ENCODE peak calls at places on chromosomes 13 and 19, in eight cellular contexts. X is breast epithelium; G is psoas muscle; L is mucosa of descending colon; U is CD4-positive, alpha-beta T cell; O is uterus; Y is HFFc6; R is activated B cell treated with CpG ODN at 0.5 μM for 24 hours. Z is an unnamed sample.

GRCh38 chr13:69199664-69200063 is 908.0 kb upstream of the ATXN8OS start:
- DNase-seq in X (no peak), G (no peak), L (no peak), U (no peak), O (no peak), Y (no peak), R (no peak), Z (no peak)

GRCh38 chr13:26498524-26499208 is 58.8 kb upstream of the WASF3 start:
- DNase-seq in X (no peak), G (no peak), L (no peak), U (no peak), O (no peak), Y (peak), R (no peak), Z (no peak)

GRCh38 chr13:25372275-25373081 is 704 bp downstream of the ATP8A2 start:
- DNase-seq in X (no peak), G (no peak), L (no peak), U (no peak), O (no peak), Y (no peak), R (no peak), Z (no peak)

GRCh38 chr13:21638319-21639282 is 32.3 kb upstream of the FGF9 start:
- DNase-seq in X (no peak), G (no peak), L (no peak), U (peak), O (peak), Y (peak), R (no peak), Z (no peak)

GRCh38 chr13:45626731-45627374 is 11.3 kb upstream of the ERICH6B start:
- DNase-seq in X (no peak), G (no peak), L (no peak), U (no peak), O (no peak), Y (no peak), R (no peak), Z (no peak)

GRCh38 chr13:73991384-73991783 is 142.8 kb downstream of the KLF12 start:
- DNase-seq in X (no peak), G (no peak), L (no peak), U (no peak), O (no peak), Y (no peak), R (no peak), Z (no peak)

GRCh38 chr13:100646030-100646673 is 28.4 kb downstream of the TMTC4 start:
- DNase-seq in X (no peak), G (no peak), L (no peak), U (no peak), O (no peak), Y (no peak), R (no peak), Z (no peak)

GRCh38 chr19:35497406-35497805 is 7.1 kb upstream of the KRTDAP start:
- DNase-seq in X (no peak), G (no peak), L (no peak), U (no peak), O (no peak), Y (no peak), R (no peak), Z (no peak)

GRCh38 chr13:114225610-114226009 is 9.1 kb upstream of the CDC16 start:
- DNase-seq in X (no peak), G (no peak), L (no peak), U (no peak), O (no peak), Y (no peak), R (no peak), Z (no peak)

GRCh38 chr19:5718032-5718578 is 1.8 kb downstream of the LONP1 start:
- DNase-seq in X (no peak), G (no peak), L (no peak), U (no peak), O (no peak), Y (peak), R (no peak), Z (no peak)

GRCh38 chr13:71867101-71867814 is at the start of gene DACH1:
- DNase-seq in X (no peak), G (peak), L (peak), U (no peak), O (peak), Y (peak), R (no peak), Z (no peak)

GRCh38 chr19:50777830-50778303 is 7.6 kb downstream of the GPR32 start:
- DNase-seq in X (no peak), G (no peak), L (no peak), U (no peak), O (no peak), Y (no peak), R (no peak), Z (no peak)

DNA sequence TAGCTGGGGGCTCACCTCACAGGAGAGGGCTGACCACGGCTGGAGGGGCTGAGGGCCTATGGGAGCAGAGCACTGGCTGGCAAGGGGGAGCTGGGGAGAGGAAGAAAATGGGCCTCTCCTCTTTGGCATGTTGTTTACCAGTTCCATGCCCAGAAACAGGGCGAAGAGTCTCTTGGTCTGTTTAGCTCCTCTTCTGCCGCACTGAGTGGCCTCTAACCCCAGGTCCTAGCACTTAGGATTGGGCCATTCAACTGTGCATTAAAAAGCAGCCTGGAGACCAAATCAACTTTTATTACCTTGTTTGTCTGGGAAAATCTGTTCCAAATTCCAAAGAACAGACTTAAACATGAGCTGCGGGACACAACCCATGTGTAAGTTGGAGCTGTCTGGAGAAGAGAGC is 243.5 kb downstream of the COL4A1 start:
- DNase-seq in X (no peak), G (no peak), L (no peak), U (no peak), O (no peak), Y (no peak), R (no peak), Z (no peak)
- TF ChIP-seq CTCF in X (no peak), G (no peak), L (no peak), U (no peak), O (no peak), Y (no peak), R (no peak), Z (no peak)

GRCh38 chr19:3366761-3367571 is 583 bp downstream of the NFIC start:
- DNase-seq in X (no peak), G (peak), L (peak), U (no peak), O (peak), Y (no peak), R (no peak), Z (no peak)
- TF ChIP-seq CTCF in X (no peak), G (no peak), L (no peak), U (no peak), O (no peak), Y (no peak), R (no peak), Z (no peak)

GRCh38 chr13:23570931-23571330 is 719 bp downstream of the TNFRSF19 start:
- DNase-seq in X (no peak), G (no peak), L (no peak), U (no peak), O (no peak), Y (no peak), R (no peak), Z (no peak)
- TF ChIP-seq CTCF in X (no peak), G (no peak), L (no peak), U (no peak), O (no peak), Y (peak), R (no peak), Z (no peak)

GRCh38 chr13:55244991-55245644 is 1895.6 kb upstream of the PRR20A start:
- DNase-seq in X (no peak), G (no peak), L (no peak), U (no peak), O (no peak), Y (no peak), R (no peak), Z (no peak)
- TF ChIP-seq CTCF in X (peak), G (no peak), L (no peak), U (no peak), O (no peak), Y (peak), R (no peak), Z (no peak)

DNA sequence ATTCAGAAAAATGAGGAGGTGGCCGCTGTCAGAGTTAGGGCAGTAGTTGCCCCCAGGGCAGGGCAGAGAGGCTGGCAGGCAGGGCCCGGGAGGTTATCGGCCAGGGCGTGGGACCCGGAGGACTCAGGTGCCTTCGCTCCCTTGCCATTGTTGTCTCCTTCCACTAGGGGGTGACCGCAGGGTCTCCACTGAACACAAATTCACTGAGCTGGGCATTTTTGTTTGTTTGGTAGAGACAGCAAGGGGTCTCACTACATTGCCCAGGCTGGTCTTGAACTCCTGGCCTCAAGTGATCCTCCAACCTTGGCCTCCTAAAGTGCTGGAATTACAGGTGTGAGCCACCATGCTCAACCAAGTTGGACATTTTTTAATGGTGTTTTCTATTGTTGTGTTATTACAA is 25.1 kb downstream of the CARS2 start:
- DNase-seq in X (no peak), G (no peak), L (no peak), U (no peak), O (no peak), Y (peak), R (no peak), Z (no peak)
- TF ChIP-seq CTCF in X (no peak), G (peak), L (no peak), U (peak), O (no peak), Y (peak), R (no peak), Z (peak)

GRCh38 chr13:110465696-110466095 is 95.8 kb downstream of the RAB20 start:
- DNase-seq in X (no peak), G (no peak), L (no peak), U (no peak), O (no peak), Y (no peak), R (no peak), Z (no peak)

GRCh38 chr13:110464547-110465343 is 96.8 kb downstream of the RAB20 start:
- DNase-seq in X (no peak), G (no peak), L (no peak), U (no peak), O (no peak), Y (no peak), R (no peak), Z (no peak)

GRCh38 chr13:110463876-110464510 is 97.5 kb downstream of the RAB20 start:
- DNase-seq in X (no peak), G (no peak), L (no peak), U (no peak), O (no peak), Y (no peak), R (no peak), Z (no peak)

GRCh38 chr13:110458594-110459365 is 102.7 kb downstream of the RAB20 start:
- DNase-seq in X (no peak), G (no peak), L (no peak), U (no peak), O (no peak), Y (no peak), R (no peak), Z (no peak)

GRCh38 chr13:110462091-110462490 is 99.4 kb downstream of the RAB20 start:
- DNase-seq in X (no peak), G (no peak), L (no peak), U (no peak), O (no peak), Y (no peak), R (no peak), Z (no peak)
- TF ChIP-seq CTCF in X (no peak), G (no peak), L (no peak), U (no peak), O (no peak), Y (no peak), R (no peak), Z (no peak)

GRCh38 chr13:60162096-60162495 is 1.6 kb downstream of the DIAPH3 start:
- DNase-seq in X (no peak), G (no peak), L (no peak), U (no peak), O (no peak), Y (no peak), R (no peak), Z (no peak)

GRCh38 chr13:60165391-60166099 is 1.8 kb upstream of the DIAPH3 start:
- DNase-seq in X (no peak), G (no peak), L (no peak), U (no peak), O (no peak), Y (no peak), R (no peak), Z (no peak)

GRCh38 chr13:60167121-60167520 is 3.4 kb upstream of the DIAPH3 start:
- DNase-seq in X (no peak), G (no peak), L (no peak), U (no peak), O (no peak), Y (no peak), R (no peak), Z (no peak)

GRCh38 chr13:60164490-60164889 is 762 bp upstream of the DIAPH3 start:
- DNase-seq in X (no peak), G (no peak), L (no peak), U (no peak), O (no peak), Y (no peak), R (no peak), Z (no peak)

GRCh38 chr13:60163525-60164471 is at the start of gene DIAPH3:
- DNase-seq in X (peak), G (peak), L (peak), U (peak), O (peak), Y (peak), R (peak), Z (peak)
- TF ChIP-seq CTCF in X (no peak), G (no peak), L (no peak), U (no peak), O (peak), Y (no peak), R (no peak), Z (no peak)

GRCh38 chr19:30132312-30133075 is 190.5 kb downstream of the URI1 start:
- DNase-seq in X (no peak), G (no peak), L (no peak), U (no peak), O (no peak), Y (no peak), R (no peak), Z (no peak)
- TF ChIP-seq CTCF in X (no peak), G (no peak), L (no peak), U (no peak), O (no peak), Y (no peak), R (no peak), Z (no peak)